ENCODE peak calls at places on chromosomes 7 and 10, in six cellular contexts. T is heart left ventricle; G is CD4-positive, alpha-beta T cell; L is fibroblast of mammary gland; P is hepatocyte; W is SK-N-SH. S is an unnamed sample.

GRCh38 chr10:9858816-9859215 is 1158.9 kb upstream of the CELF2 start:
- DNase-seq in T (no peak), G (no peak), L (peak; percentile 33), W (no peak), P (no peak), S (no peak)

GRCh38 chr7:94923412-94923811 is 16.0 kb downstream of the PPP1R9A start:
- DNase-seq in P (no peak), T (no peak), L (no peak), G (no peak), W (no peak), S (no peak)

GRCh38 chr10:86163522-86164215 is 202.9 kb downstream of the GRID1 start:
- DNase-seq in W (peak; percentile 43), L (no peak), G (no peak), P (peak; percentile 65), T (no peak), S (peak; percentile 37)

GRCh38 chr7:26390016-26390415 is 98.4 kb downstream of the SNX10 start:
- DNase-seq in T (no peak), P (no peak), L (no peak), G (no peak), W (no peak), S (no peak)

GRCh38 chr7:95180-95862 is 97.0 kb upstream of the FAM20C start:
- DNase-seq in W (no peak), P (no peak), T (no peak), G (no peak), L (peak; percentile 88), S (no peak)

GRCh38 chr7:37448637-37449331 is at the start of gene ELMO1:
- DNase-seq in P (peak; percentile 88), L (peak; percentile 46), T (peak; percentile 80), G (peak; percentile 70), W (peak; percentile 94), S (no peak)

GRCh38 chr7:64654796-64655548 is 11.0 kb upstream of the ZNF107 start:
- DNase-seq in P (no peak), T (no peak), W (no peak), L (no peak), G (no peak), S (no peak)

GRCh38 chr10:420154-421121 is 269.0 kb downstream of the DIP2C start:
- DNase-seq in L (peak; percentile 57), G (no peak), P (no peak), W (no peak), T (no peak), S (no peak)

GRCh38 chr7:137381045-137381444 is 37.5 kb upstream of the PTN start:
- DNase-seq in T (no peak), W (no peak), P (no peak), L (no peak), G (no peak), S (no peak)

GRCh38 chr7:43584200-43584586 is 1.3 kb downstream of the STK17A start:
- DNase-seq in P (peak; percentile 38), W (no peak), L (peak; percentile 77), G (peak; percentile 24), T (peak; percentile 10), S (no peak)

GRCh38 chr10:86569335-86569734 is 47.7 kb upstream of the WAPL start:
- DNase-seq in T (no peak), W (no peak), P (no peak), L (no peak), G (no peak), S (no peak)

GRCh38 chr10:24969732-24970330 is 17.4 kb upstream of the PRTFDC1 start:
- DNase-seq in G (no peak), L (no peak), T (no peak), W (no peak), P (no peak), S (no peak)

GRCh38 chr7:92325173-92325572 is 79.4 kb downstream of the ANKIB1 start:
- DNase-seq in T (no peak), G (no peak), L (no peak), P (no peak), W (no peak), S (no peak)

GRCh38 chr10:129057856-129058663 is 409.0 kb upstream of the MGMT start:
- DNase-seq in T (no peak), L (no peak), G (peak; percentile 17), P (no peak), W (no peak), S (no peak)

GRCh38 chr10:104336829-104337526 is 1.3 kb downstream of the ITPRIP start:
- DNase-seq in L (peak; percentile 51), T (no peak), G (no peak), W (no peak), P (no peak), S (no peak)

GRCh38 chr10:70923696-70924095 is 35.3 kb upstream of the PCBD1 start:
- DNase-seq in G (no peak), T (no peak), W (no peak), L (no peak), P (no peak), S (no peak)

GRCh38 chr10:126073606-126074005 is 177.2 kb downstream of the FANK1 start:
- DNase-seq in L (no peak), W (no peak), G (no peak), T (no peak), P (no peak), S (no peak)

GRCh38 chr7:80182630-80183276 is 48.1 kb downstream of the GNAI1 start:
- DNase-seq in W (no peak), T (no peak), L (peak; percentile 25), P (no peak), G (no peak), S (no peak)

GRCh38 chr7:30172451-30172850 is 37.7 kb downstream of the MTURN start:
- DNase-seq in L (no peak), P (no peak), W (no peak), T (no peak), G (no peak), S (no peak)

GRCh38 chr7:30170460-30171197 is 35.8 kb downstream of the MTURN start:
- DNase-seq in P (no peak), G (no peak), T (no peak), W (no peak), L (peak; percentile 73), S (no peak)

GRCh38 chr7:30175171-30175570 is 40.4 kb downstream of the MTURN start:
- DNase-seq in P (no peak), T (no peak), L (no peak), G (no peak), W (no peak), S (no peak)

GRCh38 chr7:30171753-30172447 is 37.1 kb downstream of the MTURN start:
- DNase-seq in T (no peak), P (no peak), W (no peak), G (no peak), L (peak; percentile 54), S (no peak)

DNA sequence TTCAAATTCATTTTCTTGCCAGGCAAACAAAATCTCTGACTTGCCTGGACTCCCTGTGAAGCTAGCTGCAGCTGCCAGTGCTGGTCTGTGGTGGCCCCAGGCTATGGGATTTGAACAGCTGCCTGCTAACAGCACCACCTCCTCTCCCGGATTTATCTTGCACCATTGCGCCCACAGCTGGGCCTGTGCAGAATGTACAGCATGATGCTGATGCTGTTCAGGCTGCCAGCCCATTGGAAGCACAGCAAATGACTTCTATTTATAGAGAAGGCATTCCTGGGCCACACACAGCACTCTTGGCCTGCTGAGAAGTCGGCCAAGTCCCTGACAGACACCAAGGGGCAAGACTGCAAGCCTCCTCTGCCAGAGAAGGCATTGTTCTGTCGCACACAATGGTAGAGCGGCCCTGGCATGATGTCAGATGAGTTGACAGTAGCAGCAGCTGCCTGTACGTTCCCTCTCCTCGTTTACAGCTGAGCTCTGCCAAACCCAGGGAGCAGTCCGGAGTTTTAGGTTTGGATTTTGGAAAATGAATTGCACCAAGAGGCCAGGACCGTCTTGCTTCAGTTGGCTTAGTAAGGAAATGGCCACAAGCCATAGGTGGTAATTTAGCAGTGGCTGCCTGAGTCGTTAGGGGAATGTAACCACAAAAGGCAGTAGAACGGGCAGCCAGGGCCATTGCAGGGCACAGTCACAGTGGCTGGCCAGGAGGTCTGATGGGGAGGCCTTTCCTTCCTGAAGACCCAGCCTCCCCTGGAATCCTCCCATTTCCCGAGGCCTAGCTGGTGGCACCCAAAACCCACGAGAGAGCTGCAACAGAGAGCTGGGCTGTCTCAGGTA is 38.5 kb downstream of the MTURN start:
- DNase-seq in G (no peak), P (peak; percentile 65), T (peak; percentile 75), W (peak; percentile 87), L (peak; percentile 82), S (no peak)
- TF ChIP-seq CTCF in G (no peak), P (peak; percentile 24), T (no peak), W (peak; percentile 40), L (peak; percentile 19), S (peak; percentile 28)

DNA sequence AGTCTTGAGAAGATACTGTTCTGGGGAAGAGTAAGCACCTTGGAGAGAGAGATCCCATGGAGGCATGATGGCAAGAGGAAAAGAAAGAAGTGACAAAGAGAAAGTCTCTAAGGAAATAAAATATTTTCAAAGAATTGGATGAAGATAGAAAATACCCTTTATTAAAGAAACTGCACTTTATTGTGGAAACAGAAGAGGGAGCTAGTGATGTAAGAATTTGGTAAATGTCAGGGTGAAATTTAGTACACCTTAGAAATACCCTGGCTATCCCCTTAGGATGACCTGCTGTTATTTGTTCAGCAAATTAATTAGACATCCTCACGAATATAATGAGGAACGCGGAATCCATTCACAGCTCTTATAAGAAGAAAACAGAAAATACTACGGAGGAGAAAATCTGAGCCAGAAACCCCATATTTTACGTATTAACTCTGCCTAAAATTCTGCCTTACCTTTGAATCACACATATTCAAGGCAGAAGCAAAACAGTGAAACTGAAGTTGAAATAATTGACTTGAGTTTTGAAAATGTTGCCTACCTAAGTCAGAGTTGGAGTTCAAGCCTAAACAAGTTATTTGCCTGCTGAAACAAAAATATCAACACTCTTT is 90.7 kb downstream of the TFPI2 start:
- DNase-seq in L (peak; percentile 42), G (no peak), T (no peak), P (peak; percentile 18), W (peak; percentile 17), S (no peak)
- TF ChIP-seq CTCF in L (peak; percentile 64), G (no peak), T (peak; percentile 40), P (peak; percentile 59), W (peak; percentile 85), S (peak; percentile 52)

DNA sequence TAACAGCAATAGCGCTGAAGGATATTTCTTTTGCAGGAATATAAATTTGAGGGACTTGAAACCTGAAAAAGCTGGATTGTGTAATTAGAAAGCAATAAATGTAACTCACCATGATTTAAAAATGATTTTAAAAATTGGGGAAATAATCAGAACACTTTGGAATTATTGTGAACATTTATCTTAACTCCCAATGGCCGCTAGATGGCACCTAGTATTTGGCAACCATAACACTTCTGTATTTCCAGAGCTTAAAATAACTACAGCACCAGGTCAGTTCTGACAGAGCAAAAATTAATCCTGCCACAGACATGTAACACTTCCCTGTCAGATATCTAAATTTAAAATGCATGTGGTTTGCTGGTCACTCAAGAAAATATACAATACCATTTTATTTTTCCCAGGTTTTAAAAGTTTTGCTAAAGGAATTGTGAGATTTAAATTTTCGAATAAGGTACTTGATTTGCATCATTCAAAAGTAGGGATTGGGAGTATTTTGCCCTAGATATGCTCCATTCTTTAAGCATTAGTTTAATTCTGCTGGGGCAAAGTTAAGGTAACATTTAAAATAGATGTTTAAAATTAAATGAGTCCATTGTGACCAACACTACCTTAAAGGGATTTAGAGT is 144.5 kb downstream of the PPP1R3A start:
- DNase-seq in W (peak; percentile 21), T (peak; percentile 18), L (peak; percentile 51), P (peak; percentile 67), G (no peak), S (no peak)
- TF ChIP-seq CTCF in W (peak; percentile 96), T (peak; percentile 56), L (peak; percentile 64), P (peak; percentile 66), G (peak; percentile 29), S (peak; percentile 82)

DNA sequence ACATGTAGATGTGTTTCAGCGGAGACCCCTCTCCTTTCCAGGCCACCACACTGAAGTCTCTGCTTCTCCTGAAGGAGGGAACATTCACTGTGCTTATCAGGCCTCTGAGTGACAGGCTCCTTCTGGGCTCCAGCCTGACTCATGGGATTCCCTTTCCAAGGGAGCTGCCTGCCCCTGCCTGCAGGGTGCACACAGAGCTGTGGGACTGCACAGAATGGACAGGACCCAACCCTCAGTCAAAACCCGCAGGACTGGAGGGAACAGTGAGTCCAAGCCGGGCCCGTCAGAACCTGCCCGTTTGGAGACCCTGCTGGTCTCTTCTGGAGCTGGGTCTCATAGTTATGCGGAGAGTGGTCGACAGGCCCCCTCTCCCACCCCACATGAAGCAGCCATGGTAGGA is 32.6 kb downstream of the PLAC9 start:
- DNase-seq in G (no peak), W (no peak), T (no peak), P (no peak), L (peak; percentile 56), S (no peak)
- TF ChIP-seq CTCF in G (no peak), W (no peak), T (peak; percentile 29), P (no peak), L (peak; percentile 17), S (no peak)